ENCODE peak calls at places on chromosome 10, in five cellular contexts. J, S, U, B and L are unnamed samples.

GRCh38 chr10:26799342-26799741 is 61.4 kb downstream of the ABI1 start:
- DNase-seq in U (no peak), S (no peak), J (no peak), B (no peak), L (no peak)

GRCh38 chr10:71426058-71426605 is 29.4 kb downstream of the CDH23 start:
- DNase-seq in U (no peak), J (no peak), S (no peak), B (no peak), L (no peak)

GRCh38 chr10:90929179-90929578 is 8.3 kb upstream of the ANKRD1 start:
- DNase-seq in S (no peak), U (no peak), B (no peak), J (no peak), L (no peak)

GRCh38 chr10:50561266-50561665 is 62.5 kb downstream of the SGMS1 start:
- DNase-seq in S (no peak), U (peak; percentile 97), J (peak; percentile 13), B (no peak), L (no peak)

GRCh38 chr10:36452851-36453250 is 672.5 kb upstream of the ANKRD30A start:
- DNase-seq in S (no peak), U (no peak), J (no peak), B (no peak), L (no peak)

GRCh38 chr10:112953075-112953501 is 3.0 kb downstream of the TCF7L2 start:
- DNase-seq in U (peak; percentile 37), J (peak; percentile 56), B (no peak), S (no peak), L (peak; percentile 46)

GRCh38 chr10:77702166-77702565 is 64.6 kb upstream of the KCNMA1 start:
- DNase-seq in U (peak; percentile 94), B (no peak), S (no peak), J (peak; percentile 51), L (no peak)

GRCh38 chr10:120953897-120954296 is 102.7 kb downstream of the WDR11 start:
- DNase-seq in U (no peak), J (no peak), S (no peak), B (no peak), L (no peak)

GRCh38 chr10:101485681-101486554 is 102.1 kb downstream of the POLL start:
- DNase-seq in J (no peak), S (no peak), B (peak; percentile 30), U (no peak), L (no peak)

GRCh38 chr10:132113766-132114365 is 48.1 kb downstream of the JAKMIP3 start:
- DNase-seq in J (no peak), S (no peak), U (no peak), B (no peak), L (no peak)

GRCh38 chr10:74753295-74754211 is 72.8 kb upstream of the KAT6B start:
- DNase-seq in J (no peak), S (no peak), U (peak; percentile 20), B (no peak), L (no peak)

GRCh38 chr10:3782456-3783312 is 2.3 kb downstream of the KLF6 start:
- DNase-seq in B (no peak), J (peak; percentile 93), U (peak; percentile 96), S (no peak), L (peak; percentile 87)

GRCh38 chr10:5584895-5585516 is 60.2 kb downstream of the CALML3 start:
- DNase-seq in U (peak; percentile 86), J (peak; percentile 81), S (peak; percentile 57), B (no peak), L (peak; percentile 99)

GRCh38 chr10:102552533-102552932 is 48.8 kb downstream of the SUFU start:
- DNase-seq in J (no peak), S (no peak), B (no peak), U (no peak), L (no peak)

GRCh38 chr10:21500578-21500910 is 24.9 kb downstream of the SKIDA1 start:
- DNase-seq in B (no peak), S (no peak), J (no peak), U (no peak), L (no peak)

GRCh38 chr10:104935656-104936055 is 294.6 kb downstream of the SORCS3 start:
- DNase-seq in S (no peak), B (no peak), U (no peak), J (no peak), L (no peak)

GRCh38 chr10:125982256-125982948 is 86.0 kb downstream of the FANK1 start:
- DNase-seq in S (peak; percentile 23), B (peak; percentile 72), U (peak; percentile 74), J (peak; percentile 82), L (peak; percentile 40)

GRCh38 chr10:131354380-131354779 is 42.9 kb upstream of the TCERG1L start:
- DNase-seq in S (no peak), J (no peak), B (peak; percentile 69), U (no peak), L (peak; percentile 19)

DNA sequence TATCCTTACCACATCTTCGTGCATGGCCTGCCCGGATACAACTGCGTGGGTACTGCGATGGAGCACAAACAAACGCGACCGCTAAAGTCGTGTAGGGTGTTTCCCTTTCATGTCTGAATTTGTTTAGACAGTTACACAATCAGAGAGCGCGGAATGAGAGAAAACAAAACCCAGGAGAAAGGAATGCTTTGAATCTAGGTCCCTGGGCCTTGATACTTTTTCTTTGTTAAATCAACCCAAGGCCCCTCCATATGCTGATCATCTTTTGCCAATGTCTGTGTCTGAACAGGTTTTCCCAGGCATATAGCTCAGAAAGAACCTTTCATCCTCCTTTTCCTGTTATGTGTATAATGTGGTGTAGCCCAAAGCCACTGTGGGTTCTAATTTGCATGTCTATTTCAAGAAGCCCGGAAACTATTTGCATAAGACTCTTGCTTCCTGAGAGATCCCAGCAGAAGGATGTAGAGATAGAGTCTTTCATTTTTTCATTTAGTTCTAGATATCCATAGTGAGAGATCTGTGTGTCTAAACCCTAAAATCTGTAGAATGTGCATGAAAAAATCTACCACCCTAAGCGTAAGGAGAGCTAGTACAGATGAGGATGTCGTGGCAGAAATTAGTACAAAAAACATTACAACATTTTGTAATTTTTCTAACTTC is 145.8 kb downstream of the FRMD4A start:
- DNase-seq in U (peak; percentile 32), S (no peak), J (peak; percentile 51), B (peak; percentile 40), L (peak; percentile 35)
- H2AFZ ChIP-seq in U (no peak overlapping the region), S (peak overlapping the region; percentile 90), J (no peak overlapping the region), B (peak overlapping the region; percentile 42), L (no peak overlapping the region)

GRCh38 chr10:96125142-96125515 is 5.0 kb upstream of the ZNF518A start:
- DNase-seq in U (peak; percentile 44), S (no peak), J (peak; percentile 86), B (no peak), L (no peak)

GRCh38 chr10:96130326-96130758 is 245 bp downstream of the ZNF518A start:
- DNase-seq in J (peak; percentile 92), U (peak; percentile 72), S (peak; percentile 50), B (no peak), L (no peak)

GRCh38 chr10:96133135-96133534 is 3.0 kb downstream of the ZNF518A start:
- DNase-seq in J (no peak), S (no peak), B (no peak), U (peak; percentile 73), L (no peak)

GRCh38 chr10:96124230-96125141 is 5.6 kb upstream of the ZNF518A start:
- DNase-seq in S (peak; percentile 29), J (peak; percentile 81), U (peak; percentile 36), B (peak; percentile 27), L (peak; percentile 83)

DNA sequence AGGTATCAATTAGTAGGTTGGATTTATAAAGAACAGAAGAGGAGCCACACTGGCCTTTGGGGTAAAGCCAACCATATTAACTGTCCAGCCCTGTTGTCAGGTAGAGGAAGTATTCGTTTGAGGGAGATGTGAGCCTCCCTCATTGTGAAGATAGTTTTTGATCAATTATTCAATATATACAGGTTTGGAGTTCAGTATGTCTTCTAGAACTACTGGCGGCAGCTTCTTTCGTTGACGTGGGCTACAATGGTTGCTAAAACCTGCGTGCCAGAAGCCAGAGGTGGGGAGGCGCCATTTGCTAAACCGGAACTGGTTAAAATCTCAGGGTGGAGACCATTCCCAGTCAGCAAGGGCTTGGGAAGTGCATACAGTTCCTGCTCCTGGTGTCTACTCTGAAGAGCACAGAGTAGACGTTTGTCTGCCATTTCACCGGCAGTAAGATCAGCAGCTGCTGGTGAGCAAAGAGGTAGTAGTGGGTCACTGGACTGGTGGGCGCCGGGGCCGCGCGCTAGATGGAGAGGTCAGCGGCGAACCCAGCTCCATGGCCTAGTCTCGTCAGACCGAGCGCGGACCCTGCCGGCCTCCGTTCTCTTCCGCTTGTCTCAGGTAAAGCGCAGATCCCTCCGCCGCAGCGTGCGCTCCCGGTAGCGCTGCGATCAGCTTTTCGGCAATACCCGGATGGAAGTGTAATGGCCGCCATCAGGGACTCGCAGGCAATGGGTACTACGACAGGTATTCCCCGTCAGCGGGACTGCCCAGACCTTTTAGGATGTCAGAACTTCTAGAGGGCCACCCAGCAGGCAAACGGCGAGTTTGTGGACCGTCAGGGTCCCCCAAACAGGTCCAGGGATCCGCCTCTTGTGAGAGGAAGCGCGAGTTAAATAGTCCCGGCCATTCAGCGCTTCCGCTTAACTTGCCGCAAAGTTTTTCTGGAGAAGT is at the start of gene ZNF518A:
- DNase-seq in U (peak; percentile 97), J (peak; percentile 98), B (peak; percentile 94), S (peak; percentile 92), L (peak; percentile 98)
- H2BK120ac ChIP-seq in U (peak within 1 kb of the TSS; percentile 69), J (peak within 1 kb of the TSS; percentile 97), B (peak within 1 kb of the TSS; percentile 65), S (peak within 1 kb of the TSS; percentile 98), L (peak within 1 kb of the TSS; percentile 98)

GRCh38 chr10:31508234-31508633 is 189.2 kb downstream of the ZEB1 start:
- DNase-seq in J (no peak), S (no peak), U (no peak), B (no peak), L (no peak)

GRCh38 chr10:31509989-31510388 is 191.0 kb downstream of the ZEB1 start:
- DNase-seq in S (no peak), B (no peak), U (no peak), J (no peak), L (no peak)

GRCh38 chr10:31507427-31507826 is 188.4 kb downstream of the ZEB1 start:
- DNase-seq in B (no peak), U (no peak), J (no peak), S (no peak), L (no peak)

GRCh38 chr10:31508882-31509281 is 189.9 kb downstream of the ZEB1 start:
- DNase-seq in J (peak; percentile 22), U (peak; percentile 59), S (no peak), B (no peak), L (no peak)
- H3K36me3 ChIP-seq in J (peaks cover 17% of the 10 kb centered on the region), U (peaks cover 32% of the 10 kb centered on the region), S (no peaks in the 10 kb centered on the region), B (peaks cover 34% of the 10 kb centered on the region), L (no peaks in the 10 kb centered on the region)

DNA sequence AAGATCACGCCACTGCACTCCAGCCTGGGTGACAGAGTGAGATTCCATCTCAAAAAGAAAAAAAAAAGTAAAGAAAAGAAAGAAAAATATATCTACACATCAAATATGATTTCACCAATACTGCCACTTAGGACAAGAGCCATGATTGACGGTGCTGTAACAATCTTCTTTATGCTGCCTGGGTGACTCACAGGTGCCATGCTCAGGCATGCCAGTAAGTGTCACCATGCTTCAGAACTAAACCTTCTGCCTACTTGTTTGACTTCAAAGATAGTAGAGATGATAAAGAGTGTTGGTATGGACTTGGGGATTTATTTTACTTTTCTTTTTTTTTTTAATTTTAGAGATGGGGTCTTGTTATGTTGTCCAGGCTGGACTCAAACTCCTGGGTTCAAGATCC is 33.6 kb upstream of the DNMBP start:
- DNase-seq in B (no peak), U (no peak), S (no peak), J (no peak), L (no peak)
- H2AFZ ChIP-seq in B (peak overlapping the region; percentile 75), U (no peak overlapping the region), S (peak overlapping the region; percentile 66), J (no peak overlapping the region), L (no peak overlapping the region)

GRCh38 chr10:58593008-58593407 is 80.3 kb downstream of the BICC1 start:
- DNase-seq in U (no peak), S (no peak), J (no peak), B (no peak), L (no peak)
- H2BK120ac ChIP-seq in U (no peak overlapping the region), S (no peak overlapping the region), J (no peak overlapping the region), B (no peak overlapping the region), L (no peak overlapping the region)